ENCODE peak calls at places on chromosomes 7 and 10, in seven cellular contexts. Q is NCI-H1105 treated with DMSO at 0.1 percent for 48 hours, M is GM03348, O is Right ventricle myocardium superior, D is SHP77 treated with DMSO at 0.1 percent for 48 hours, L is C1 segment of cervical spinal cord, C is activated T-cell treated with anti-CD3 and anti-CD28 coated beads for 1 hour. G is an unnamed sample.

GRCh38 chr7:44139311-44140010 is 1.7 kb downstream of the MYL7 start:
- DNase-seq in Q (no peak), M (no peak), O (no peak), D (no peak), L (no peak), C (no peak), G (no peak)

GRCh38 chr7:2805213-2806003 is 38.7 kb downstream of the GNA12 start:
- DNase-seq in Q (no peak), M (no peak), O (peak; percentile 64), D (no peak), L (no peak), C (no peak), G (no peak)

GRCh38 chr10:6416892-6417512 is 163.1 kb downstream of the PRKCQ start:
- DNase-seq in Q (peak; percentile 1), M (peak; percentile 70), O (no peak), D (peak; percentile 14), L (no peak), C (no peak), G (no peak)

GRCh38 chr7:139058963-139059362 is 23.1 kb upstream of the ZC3HAV1L start:
- DNase-seq in Q (no peak), M (peak; percentile 59), O (no peak), D (no peak), L (no peak), C (no peak), G (no peak)

GRCh38 chr10:132877473-132877872 is 64.9 kb downstream of the CFAP46 start:
- DNase-seq in Q (no peak), M (no peak), O (no peak), D (no peak), L (no peak), C (no peak), G (no peak)

GRCh38 chr7:8121243-8121642 is 140.7 kb downstream of the ICA1 start:
- DNase-seq in Q (no peak), M (no peak), O (no peak), D (no peak), L (no peak), C (no peak), G (no peak)

GRCh38 chr10:132571565-132572544 is 34.3 kb downstream of the INPP5A start:
- DNase-seq in Q (no peak), M (peak; percentile 87), O (peak; percentile 50), D (no peak), L (no peak), C (peak; percentile 22), G (no peak)

GRCh38 chr10:49831352-49832040 is 69.4 kb upstream of the OGDHL start:
- DNase-seq in Q (no peak), M (peak; percentile 13), O (no peak), D (no peak), L (no peak), C (no peak), G (no peak)

GRCh38 chr7:117871778-117872538 is 1.3 kb downstream of the CTTNBP2 start:
- DNase-seq in Q (peak; percentile 45), M (no peak), O (peak; percentile 51), D (no peak), L (peak; percentile 76), C (no peak), G (peak; percentile 32)

GRCh38 chr7:117218700-117219099 is 104.2 kb downstream of the WNT2 start:
- DNase-seq in Q (no peak), M (no peak), O (no peak), D (no peak), L (no peak), C (no peak), G (no peak)

GRCh38 chr7:17625038-17625437 is 315.3 kb downstream of the SNX13 start:
- DNase-seq in Q (no peak), M (peak; percentile 57), O (no peak), D (no peak), L (no peak), C (no peak), G (no peak)

GRCh38 chr7:117092801-117093200 is 139.5 kb downstream of the ST7 start:
- DNase-seq in Q (no peak), M (no peak), O (no peak), D (no peak), L (no peak), C (no peak), G (no peak)

GRCh38 chr7:83925860-83926259 is 268.7 kb downstream of the SEMA3A start:
- DNase-seq in Q (no peak), M (no peak), O (no peak), D (no peak), L (no peak), C (no peak), G (no peak)

GRCh38 chr7:114889646-114890285 is 32.1 kb upstream of the MDFIC start:
- DNase-seq in Q (no peak), M (peak; percentile 86), O (no peak), D (no peak), L (no peak), C (no peak), G (no peak)

GRCh38 chr7:75595766-75596165 is 103.6 kb downstream of the SPDYE5 start:
- DNase-seq in Q (no peak), M (no peak), O (no peak), D (no peak), L (no peak), C (no peak), G (no peak)

GRCh38 chr10:71484352-71484751 is 87.6 kb downstream of the CDH23 start:
- DNase-seq in Q (no peak), M (no peak), O (peak; percentile 67), D (no peak), L (no peak), C (no peak), G (no peak)